ENCODE peak calls at places on chromosomes 4 and X, in four cellular contexts. L, Q, N and S are unnamed samples.

GRCh38 chr4:133559987-133560386 is 410.9 kb downstream of the PCDH10 start:
- DNase-seq in L (no peak), Q (no peak), N (no peak), S (no peak)

GRCh38 chrX:1029494-1029893 is 183.0 kb downstream of the CRLF2 start:
- DNase-seq in L (no peak), Q (no peak), N (no peak), S (no peak)

GRCh38 chr4:185005209-185005819 is 13.0 kb upstream of the HELT start:
- DNase-seq in L (peak; percentile 88), Q (peak; percentile 72), N (peak; percentile 8), S (peak; percentile 52)

GRCh38 chr4:167622481-167623240 is 388.4 kb upstream of the SPOCK3 start:
- DNase-seq in L (peak; percentile 50), Q (peak; percentile 66), N (no peak), S (peak; percentile 10)

GRCh38 chrX:10050481-10050880 is 83.3 kb downstream of the CLDN34 start:
- DNase-seq in L (no peak), Q (no peak), N (no peak), S (no peak)

GRCh38 chrX:69060631-69061408 is 104.4 kb downstream of the PJA1 start:
- DNase-seq in L (no peak), Q (no peak), N (no peak), S (peak; percentile 21)

GRCh38 chr4:69830529-69831269 is 29.2 kb downstream of the SULT1E1 start:
- DNase-seq in L (no peak), Q (no peak), N (no peak), S (peak; percentile 81)

GRCh38 chrX:19382500-19383145 is 38.9 kb downstream of the PDHA1 start:
- DNase-seq in L (peak; percentile 65), Q (peak; percentile 76), N (no peak), S (peak; percentile 14)

GRCh38 chrX:22699591-22700091 is 300.1 kb upstream of the DDX53 start:
- DNase-seq in L (no peak), Q (no peak), N (no peak), S (no peak)

GRCh38 chrX:107205770-107206696 is at the start of the genes DNAAF6 and NUP62CL:
- DNase-seq in L (peak; percentile 93), Q (peak; percentile 88), N (peak; percentile 28), S (peak; percentile 81)

GRCh38 chr4:54719378-54719777 is 61.6 kb downstream of the KIT start:
- DNase-seq in L (no peak), Q (no peak), N (no peak), S (no peak)

GRCh38 chr4:168667397-168667796 is 170.5 kb downstream of the PALLD start:
- DNase-seq in L (no peak), Q (no peak), N (no peak), S (no peak)

GRCh38 chr4:168667936-168668335 is 171.1 kb downstream of the PALLD start:
- DNase-seq in L (no peak), Q (no peak), N (no peak), S (no peak)

GRCh38 chr4:168662297-168662985 is 165.6 kb downstream of the PALLD start:
- DNase-seq in L (no peak), Q (no peak), N (no peak), S (no peak)

GRCh38 chr4:168666531-168666930 is 169.7 kb downstream of the PALLD start:
- DNase-seq in L (no peak), Q (no peak), N (no peak), S (no peak)

DNA sequence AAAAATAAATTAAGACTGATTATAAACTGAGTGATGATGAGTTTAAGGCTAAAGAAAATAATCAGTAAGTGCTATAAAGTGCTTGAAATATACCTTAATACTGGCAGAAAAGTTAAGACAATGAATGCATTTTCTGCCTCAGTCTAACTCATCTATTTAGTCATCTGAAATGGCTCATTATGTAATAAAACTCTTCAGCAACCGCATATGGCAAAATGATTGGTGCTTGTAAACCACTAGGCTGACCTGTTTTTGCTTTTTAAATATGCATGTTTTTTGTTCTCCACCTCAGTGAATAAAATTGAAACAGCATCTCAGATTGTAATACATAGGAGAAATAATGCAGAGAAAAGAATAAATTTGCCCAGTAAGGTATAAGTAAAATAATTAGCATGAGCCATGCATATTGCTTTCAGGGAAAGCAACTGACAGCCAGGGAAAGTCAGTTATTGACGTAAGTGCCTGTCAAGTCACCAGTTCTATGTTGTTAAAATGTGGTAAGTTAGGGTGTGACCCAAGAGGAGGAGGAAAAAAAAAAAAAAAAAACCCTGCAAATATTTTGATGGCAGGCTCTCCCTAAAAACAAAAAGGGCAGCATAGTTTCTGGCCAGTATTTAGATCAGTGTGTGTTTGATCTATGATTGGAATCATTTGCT is 167.5 kb downstream of the PALLD start:
- DNase-seq in L (no peak), Q (no peak), N (no peak), S (no peak)
- TF ChIP-seq FOXK2 in L (no peak), Q (no peak), N (no peak), S (no peak)

GRCh38 chr4:176034498-176034897 is 31.1 kb upstream of the WDR17 start:
- DNase-seq in L (peak; percentile 5), Q (no peak), N (no peak), S (no peak)
- TF ChIP-seq FOXK2 in L (no peak), Q (no peak), N (no peak), S (no peak)

GRCh38 chr4:16217300-16218051 is 8.8 kb downstream of the TAPT1 start:
- DNase-seq in L (no peak), Q (no peak), N (no peak), S (no peak)

GRCh38 chr4:16224669-16225068 is 1.6 kb downstream of the TAPT1 start:
- DNase-seq in L (no peak), Q (no peak), N (no peak), S (no peak)

GRCh38 chr4:16224264-16224663 is 2.0 kb downstream of the TAPT1 start:
- DNase-seq in L (peak; percentile 61), Q (no peak), N (no peak), S (peak; percentile 57)

GRCh38 chr4:16222957-16223527 is 3.2 kb downstream of the TAPT1 start:
- DNase-seq in L (no peak), Q (no peak), N (no peak), S (peak; percentile 77)

GRCh38 chr4:16218950-16219349 is 7.3 kb downstream of the TAPT1 start:
- DNase-seq in L (no peak), Q (no peak), N (no peak), S (no peak)
- TF ChIP-seq FOXK2 in L (no peak), Q (no peak), N (no peak), S (no peak)

DNA sequence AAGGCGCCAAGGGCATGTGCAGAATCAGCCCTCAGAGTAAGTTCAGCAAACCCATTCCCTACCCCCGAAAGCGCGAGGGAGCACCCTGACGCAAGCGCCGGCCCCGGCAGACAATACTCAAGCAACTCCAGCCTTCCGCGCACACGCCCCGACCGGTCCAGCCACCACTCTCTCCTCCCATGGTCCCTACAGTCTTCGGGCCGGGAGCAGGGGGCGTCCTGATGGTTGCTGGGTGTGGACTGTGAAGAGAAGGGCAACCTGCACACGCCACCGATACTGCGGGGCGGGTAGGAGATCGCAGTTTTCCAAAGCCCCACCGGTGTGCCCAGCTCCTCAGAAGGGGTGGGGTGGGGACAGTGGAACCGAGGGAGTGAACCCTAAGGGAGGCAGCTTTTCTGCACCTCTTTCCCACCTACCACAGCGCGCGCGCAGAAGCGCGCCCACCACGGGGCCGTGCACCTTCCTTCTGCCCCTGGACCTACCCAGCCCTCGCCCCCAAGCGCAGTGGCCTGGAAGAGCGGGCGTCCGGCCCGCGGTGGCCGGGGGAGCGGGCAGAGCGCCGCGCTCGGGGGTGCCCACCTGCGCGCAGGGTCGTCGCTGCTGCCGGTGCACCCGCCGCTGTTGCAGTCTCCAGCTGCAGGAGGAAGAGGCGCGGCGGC is 650.2 kb upstream of the DIPK2B start:
- DNase-seq in L (no peak), Q (peak; percentile 31), N (no peak), S (peak; percentile 6)
- TF ChIP-seq FOXK2 in L (no peak), Q (no peak), N (no peak), S (no peak)